ENCODE peak calls at places on chromosomes 2 and 18, in four cellular contexts. B is NCI-H446 treated with DMSO at 0.1 percent for 48 hours, I is tibial artery, Q is HCT116. E is an unnamed sample.

GRCh38 chr2:143745060-143745459 is 615.8 kb downstream of the ARHGAP15 start:
- DNase-seq in B (no peak), I (no peak), Q (no peak), E (no peak)

GRCh38 chr2:50514881-50515280 is 517.1 kb downstream of the NRXN1 start:
- DNase-seq in Q (no peak), B (no peak), I (no peak), E (no peak)

GRCh38 chr2:71453404-71454220 is at the start of gene DYSF:
- DNase-seq in B (no peak), I (peak), Q (no peak), E (peak)

GRCh38 chr2:163701399-163702195 is 34.2 kb downstream of the FIGN start:
- DNase-seq in Q (no peak), B (no peak), I (no peak), E (no peak)

GRCh38 chr2:240310645-240311044 is 124.8 kb upstream of the GPC1 start:
- DNase-seq in Q (no peak), B (no peak), I (peak), E (no peak)

GRCh38 chr2:63099032-63099431 is 48.4 kb downstream of the OTX1 start:
- DNase-seq in I (no peak), Q (no peak), B (no peak), E (no peak)

GRCh38 chr2:23503097-23503496 is 118.1 kb downstream of the KLHL29 start:
- DNase-seq in I (no peak), Q (no peak), B (no peak), E (no peak)

GRCh38 chr2:36404312-36404711 is 48.7 kb downstream of the CRIM1 start:
- DNase-seq in B (no peak), Q (peak), I (no peak), E (no peak)

GRCh38 chr2:72026819-72027425 is 120.7 kb downstream of the CYP26B1 start:
- DNase-seq in I (peak), Q (no peak), B (no peak), E (no peak)

GRCh38 chr2:186059096-186059495 is 320.5 kb downstream of the FSIP2 start:
- DNase-seq in I (no peak), B (peak), Q (no peak), E (peak)

GRCh38 chr18:40035951-40036350 is 1919.1 kb upstream of the PIK3C3 start:
- DNase-seq in I (no peak), B (no peak), Q (no peak), E (no peak)

GRCh38 chr18:13273800-13274199 is 55.2 kb downstream of the LDLRAD4 start:
- DNase-seq in B (no peak), Q (no peak), I (no peak), E (no peak)